ENCODE peak calls at places on chromosome 4, in four cellular contexts. One of them, this sample, is unnamed.
A peak's percentile ranks its signal among the peaks of the same experiment; 100 is the strongest.

GRCh38 chr4:111632752-111633151 is 512.5 kb upstream of the FAM241A start:
- DNase-seq in fibroblast of lung: peak; percentile 47
- DNase-seq in endothelial cell of umbilical vein: no peak
- DNase-seq in SK-N-SH: no peak
- DNase-seq in this sample: no peak

GRCh38 chr4:181896609-181897008 is 346.6 kb upstream of the TENM3 start:
- DNase-seq in fibroblast of lung: peak; percentile 54
- DNase-seq in endothelial cell of umbilical vein: no peak
- DNase-seq in SK-N-SH: no peak
- DNase-seq in this sample: no peak

GRCh38 chr4:59643682-59644081 is 1556.4 kb upstream of the ADGRL3 start:
- DNase-seq in fibroblast of lung: no peak
- DNase-seq in endothelial cell of umbilical vein: no peak
- DNase-seq in SK-N-SH: no peak
- DNase-seq in this sample: no peak

GRCh38 chr4:139797287-139797686 is 131.7 kb downstream of the MGST2 start:
- DNase-seq in fibroblast of lung: no peak
- DNase-seq in endothelial cell of umbilical vein: no peak
- DNase-seq in SK-N-SH: no peak
- DNase-seq in this sample: no peak

GRCh38 chr4:99848576-99848975 is 31.9 kb downstream of the DAPP1 start:
- DNase-seq in fibroblast of lung: no peak
- DNase-seq in endothelial cell of umbilical vein: no peak
- DNase-seq in SK-N-SH: no peak
- DNase-seq in this sample: no peak

GRCh38 chr4:185792384-185793146 is 19.4 kb downstream of the SORBS2 start:
- DNase-seq in fibroblast of lung: peak; percentile 98
- DNase-seq in endothelial cell of umbilical vein: peak; percentile 99
- DNase-seq in SK-N-SH: no peak
- DNase-seq in this sample: no peak

GRCh38 chr4:87100093-87100634 is 120.3 kb downstream of the KLHL8 start:
- DNase-seq in fibroblast of lung: no peak
- DNase-seq in endothelial cell of umbilical vein: no peak
- DNase-seq in SK-N-SH: no peak
- DNase-seq in this sample: peak; percentile 43

GRCh38 chr4:54513231-54513630 is 144.5 kb upstream of the KIT start:
- DNase-seq in fibroblast of lung: peak; percentile 83
- DNase-seq in endothelial cell of umbilical vein: no peak
- DNase-seq in SK-N-SH: no peak
- DNase-seq in this sample: no peak

GRCh38 chr4:153383131-153383530 is 38.6 kb downstream of the MND1 start:
- DNase-seq in fibroblast of lung: peak; percentile 18
- DNase-seq in endothelial cell of umbilical vein: peak; percentile 66
- DNase-seq in SK-N-SH: no peak
- DNase-seq in this sample: no peak

GRCh38 chr4:71259305-71259704 is 79.5 kb upstream of the SLC4A4 start:
- DNase-seq in fibroblast of lung: no peak
- DNase-seq in endothelial cell of umbilical vein: no peak
- DNase-seq in SK-N-SH: no peak
- DNase-seq in this sample: no peak

GRCh38 chr4:80912350-80912749 is 118.2 kb upstream of the BMP3 start:
- DNase-seq in fibroblast of lung: no peak
- DNase-seq in endothelial cell of umbilical vein: no peak
- DNase-seq in SK-N-SH: no peak
- DNase-seq in this sample: no peak

GRCh38 chr4:64341711-64342110 is 67.5 kb downstream of the TECRL start:
- DNase-seq in fibroblast of lung: no peak
- DNase-seq in endothelial cell of umbilical vein: no peak
- DNase-seq in SK-N-SH: no peak
- DNase-seq in this sample: no peak

GRCh38 chr4:111630705-111631104 is 514.5 kb upstream of the FAM241A start:
- DNase-seq in fibroblast of lung: peak; percentile 30
- DNase-seq in endothelial cell of umbilical vein: peak; percentile 35
- DNase-seq in SK-N-SH: peak; percentile 10
- DNase-seq in this sample: no peak

GRCh38 chr4:84647307-84647884 is 64.5 kb downstream of the CDS1 start:
- DNase-seq in fibroblast of lung: no peak
- DNase-seq in endothelial cell of umbilical vein: no peak
- DNase-seq in SK-N-SH: no peak
- DNase-seq in this sample: no peak

GRCh38 chr4:38078590-38079381 is 118.6 kb downstream of the PTTG2 start:
- DNase-seq in fibroblast of lung: peak; percentile 84
- DNase-seq in endothelial cell of umbilical vein: peak; percentile 81
- DNase-seq in SK-N-SH: no peak
- DNase-seq in this sample: peak; percentile 73

GRCh38 chr4:147518846-147519767 is 38.2 kb downstream of the EDNRA start:
- DNase-seq in fibroblast of lung: peak; percentile 78
- DNase-seq in endothelial cell of umbilical vein: peak; percentile 73
- DNase-seq in SK-N-SH: peak; percentile 44
- DNase-seq in this sample: peak; percentile 33

GRCh38 chr4:2977116-2978097 is 14.0 kb downstream of the GRK4 start:
- DNase-seq in fibroblast of lung: peak; percentile 78
- DNase-seq in endothelial cell of umbilical vein: no peak
- DNase-seq in SK-N-SH: no peak
- DNase-seq in this sample: no peak

GRCh38 chr4:25813705-25814104 is 49.1 kb downstream of the SEL1L3 start:
- DNase-seq in fibroblast of lung: peak; percentile 90
- DNase-seq in endothelial cell of umbilical vein: peak; percentile 12
- DNase-seq in SK-N-SH: no peak
- DNase-seq in this sample: no peak

GRCh38 chr4:122224348-122224747 is 72.2 kb downstream of the BLTP1 start:
- DNase-seq in fibroblast of lung: peak; percentile 3
- DNase-seq in endothelial cell of umbilical vein: peak; percentile 17
- DNase-seq in SK-N-SH: no peak
- DNase-seq in this sample: peak; percentile 17

GRCh38 chr4:136337216-136337615 is 1195.1 kb downstream of the PCDH18 start:
- DNase-seq in fibroblast of lung: no peak
- DNase-seq in endothelial cell of umbilical vein: no peak
- DNase-seq in SK-N-SH: no peak
- DNase-seq in this sample: no peak

GRCh38 chr4:88033309-88033708 is 25.9 kb downstream of the PKD2 start:
- DNase-seq in fibroblast of lung: peak; percentile 51
- DNase-seq in endothelial cell of umbilical vein: peak; percentile 69
- DNase-seq in SK-N-SH: peak; percentile 54
- DNase-seq in this sample: peak; percentile 60

GRCh38 chr4:83075696-83076095 is 38.8 kb downstream of the PLAC8 start:
- DNase-seq in fibroblast of lung: peak; percentile 82
- DNase-seq in endothelial cell of umbilical vein: peak; percentile 78
- DNase-seq in SK-N-SH: no peak
- DNase-seq in this sample: no peak

GRCh38 chr4:145868637-145869409 is 69.8 kb downstream of the ZNF827 start:
- DNase-seq in fibroblast of lung: peak; percentile 20
- DNase-seq in endothelial cell of umbilical vein: peak; percentile 37
- DNase-seq in SK-N-SH: no peak
- DNase-seq in this sample: no peak

GRCh38 chr4:187606581-187606980 is 389.0 kb upstream of the ZFP42 start:
- DNase-seq in fibroblast of lung: peak; percentile 44
- DNase-seq in endothelial cell of umbilical vein: peak; percentile 50
- DNase-seq in SK-N-SH: peak; percentile 67
- DNase-seq in this sample: peak; percentile 27

GRCh38 chr4:56552273-56552672 is 46.7 kb downstream of the ARL9 start:
- DNase-seq in fibroblast of lung: no peak
- DNase-seq in endothelial cell of umbilical vein: no peak
- DNase-seq in SK-N-SH: no peak
- DNase-seq in this sample: no peak

GRCh38 chr4:40553995-40554394 is 75.7 kb downstream of the RBM47 start:
- DNase-seq in fibroblast of lung: no peak
- DNase-seq in endothelial cell of umbilical vein: no peak
- DNase-seq in SK-N-SH: no peak
- DNase-seq in this sample: no peak

GRCh38 chr4:40547446-40548132 is 82.1 kb downstream of the RBM47 start:
- DNase-seq in fibroblast of lung: peak; percentile 47
- DNase-seq in endothelial cell of umbilical vein: no peak
- DNase-seq in SK-N-SH: no peak
- DNase-seq in this sample: no peak

GRCh38 chr4:40552536-40552935 is 77.1 kb downstream of the RBM47 start:
- DNase-seq in fibroblast of lung: peak; percentile 71
- DNase-seq in endothelial cell of umbilical vein: no peak
- DNase-seq in SK-N-SH: no peak
- DNase-seq in this sample: peak; percentile 32

GRCh38 chr4:40548256-40548655 is 81.4 kb downstream of the RBM47 start:
- DNase-seq in fibroblast of lung: peak; percentile 83
- DNase-seq in endothelial cell of umbilical vein: no peak
- DNase-seq in SK-N-SH: no peak
- DNase-seq in this sample: no peak

GRCh38 chr4:40550900-40551546 is 78.6 kb downstream of the RBM47 start:
- DNase-seq in fibroblast of lung: peak; percentile 49
- DNase-seq in endothelial cell of umbilical vein: peak; percentile 55
- DNase-seq in SK-N-SH: no peak
- DNase-seq in this sample: peak; percentile 38
- TF ChIP-seq CTCF in fibroblast of lung: peak; percentile 54
- TF ChIP-seq CTCF in endothelial cell of umbilical vein: peak; percentile 10
- TF ChIP-seq CTCF in SK-N-SH: peak; percentile 57
- TF ChIP-seq CTCF in this sample: peak; percentile 15

GRCh38 chr4:105587851-105588250 is 35.4 kb downstream of the ARHGEF38 start:
- DNase-seq in fibroblast of lung: no peak
- DNase-seq in endothelial cell of umbilical vein: no peak
- DNase-seq in SK-N-SH: no peak
- DNase-seq in this sample: no peak
- H3K9ac ChIP-seq in fibroblast of lung: no peak overlapping the region
- H3K9ac ChIP-seq in endothelial cell of umbilical vein: no peak overlapping the region
- H3K9ac ChIP-seq in SK-N-SH: no peak overlapping the region
- H3K9ac ChIP-seq in this sample: no peak overlapping the region

GRCh38 chr4:152328595-152328994 is 207.3 kb downstream of the FBXW7 start:
- DNase-seq in fibroblast of lung: no peak
- DNase-seq in endothelial cell of umbilical vein: no peak
- DNase-seq in SK-N-SH: no peak
- DNase-seq in this sample: no peak
- H3K36me3 ChIP-seq in fibroblast of lung: no peaks in the 10 kb centered on the region
- H3K36me3 ChIP-seq in endothelial cell of umbilical vein: peaks cover 9% of the 10 kb centered on the region
- H3K36me3 ChIP-seq in SK-N-SH: peaks cover 92% of the 10 kb centered on the region
- H3K36me3 ChIP-seq in this sample: no peaks in the 10 kb centered on the region

GRCh38 chr4:18021720-18022571 is at the start of gene LCORL:
- DNase-seq in fibroblast of lung: peak; percentile 94
- DNase-seq in endothelial cell of umbilical vein: peak; percentile 97
- DNase-seq in SK-N-SH: peak; percentile 92
- DNase-seq in this sample: peak; percentile 95
- TF ChIP-seq CTCF in fibroblast of lung: no peak
- TF ChIP-seq CTCF in endothelial cell of umbilical vein: no peak
- TF ChIP-seq CTCF in SK-N-SH: peak; percentile 16
- TF ChIP-seq CTCF in this sample: no peak

DNA sequence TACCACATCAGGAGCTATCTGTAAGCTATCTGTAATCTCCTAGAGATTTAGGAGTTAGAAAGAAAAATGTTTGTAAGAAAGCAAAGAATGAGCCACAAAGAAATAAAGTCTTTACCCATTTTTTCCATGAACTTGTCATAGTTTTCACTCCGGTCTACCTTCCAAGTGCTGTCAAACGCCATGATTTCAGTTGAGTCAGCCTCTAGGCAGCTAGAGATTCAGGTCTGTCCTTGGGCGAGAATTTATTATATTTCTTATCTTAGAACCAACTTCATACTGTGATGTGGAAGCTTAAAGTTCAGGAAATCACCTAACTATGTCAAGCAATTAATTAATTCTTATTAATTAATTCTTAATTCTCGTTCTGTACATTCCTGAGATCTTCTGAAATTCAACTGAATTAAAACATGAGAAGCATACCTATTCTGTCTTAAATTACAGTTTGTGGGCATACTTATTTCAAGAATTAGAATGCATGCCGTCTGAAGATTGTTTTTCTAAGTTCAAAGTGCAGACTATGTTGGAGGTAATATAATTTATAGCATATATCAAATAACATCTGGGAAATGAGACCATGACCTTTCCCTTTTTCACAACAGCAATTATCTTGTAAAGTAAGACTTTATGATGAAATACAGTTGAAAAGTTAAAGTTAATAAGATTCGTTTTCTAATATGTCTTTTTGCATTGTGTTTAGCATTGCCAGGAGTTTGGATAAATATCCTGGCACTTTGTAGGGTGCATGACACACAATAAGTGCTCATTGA is at the start of gene FABP2:
- DNase-seq in fibroblast of lung: no peak
- DNase-seq in endothelial cell of umbilical vein: no peak
- DNase-seq in SK-N-SH: no peak
- DNase-seq in this sample: no peak
- H3K9ac ChIP-seq in fibroblast of lung: no peak within 1 kb of the TSS
- H3K9ac ChIP-seq in endothelial cell of umbilical vein: no peak within 1 kb of the TSS
- H3K9ac ChIP-seq in SK-N-SH: no peak within 1 kb of the TSS
- H3K9ac ChIP-seq in this sample: no peak within 1 kb of the TSS

GRCh38 chr4:94271248-94271647 is 63.6 kb downstream of the SMARCAD1 start:
- DNase-seq in fibroblast of lung: no peak
- DNase-seq in endothelial cell of umbilical vein: no peak
- DNase-seq in SK-N-SH: no peak
- DNase-seq in this sample: no peak

GRCh38 chr4:94277539-94277938 is 65.1 kb downstream of the HPGDS start:
- DNase-seq in fibroblast of lung: no peak
- DNase-seq in endothelial cell of umbilical vein: no peak
- DNase-seq in SK-N-SH: no peak
- DNase-seq in this sample: no peak

GRCh38 chr4:94276204-94276603 is 66.4 kb downstream of the HPGDS start:
- DNase-seq in fibroblast of lung: no peak
- DNase-seq in endothelial cell of umbilical vein: no peak
- DNase-seq in SK-N-SH: no peak
- DNase-seq in this sample: no peak

GRCh38 chr4:94278777-94279176 is 63.9 kb downstream of the HPGDS start:
- DNase-seq in fibroblast of lung: no peak
- DNase-seq in endothelial cell of umbilical vein: no peak
- DNase-seq in SK-N-SH: no peak
- DNase-seq in this sample: no peak

DNA sequence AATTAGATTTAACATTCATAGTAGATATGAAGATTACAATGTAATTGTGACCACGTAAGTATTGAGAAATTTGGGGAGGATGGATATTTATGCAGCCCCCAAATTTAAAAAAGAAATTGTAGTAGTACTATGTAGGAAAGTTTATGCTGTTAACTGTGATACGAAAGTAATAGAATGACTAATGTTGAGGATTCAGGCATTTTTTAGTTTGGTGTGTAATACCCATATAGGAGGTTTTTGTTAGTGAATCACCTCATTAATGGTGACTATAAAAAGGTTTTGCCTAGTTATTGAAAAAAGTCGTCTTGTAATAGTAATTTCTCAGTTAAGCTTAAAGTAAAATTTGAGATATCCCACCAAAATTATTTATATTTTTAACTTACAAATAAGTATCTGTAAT is 67.2 kb downstream of the SMARCAD1 start:
- DNase-seq in fibroblast of lung: peak; percentile 67
- DNase-seq in endothelial cell of umbilical vein: no peak
- DNase-seq in SK-N-SH: no peak
- DNase-seq in this sample: no peak
- H3K36me3 ChIP-seq in fibroblast of lung: peaks cover 4% of the 10 kb centered on the region
- H3K36me3 ChIP-seq in endothelial cell of umbilical vein: peaks cover 11% of the 10 kb centered on the region
- H3K36me3 ChIP-seq in SK-N-SH: peaks cover 85% of the 10 kb centered on the region
- H3K36me3 ChIP-seq in this sample: peaks cover 12% of the 10 kb centered on the region

This sample was measured in colonic mucosa.